ENCODE peak calls at places on chromosomes 11 and 22, in four cellular contexts. K is NCI-H774; U is psoas muscle; R is CD8-positive, alpha-beta T cell. P is an unnamed sample.

GRCh38 chr11:8098879-8099278 is 17.9 kb downstream of the TUB start:
- DNase-seq in K (no peak), U (no peak), R (no peak), P (no peak)

GRCh38 chr22:49524362-49524761 is 303.3 kb downstream of the BRD1 start:
- DNase-seq in K (no peak), U (no peak), R (no peak), P (no peak)

GRCh38 chr11:15278129-15278528 is 163.4 kb downstream of the INSC start:
- DNase-seq in K (no peak), U (no peak), R (no peak), P (no peak)

GRCh38 chr11:116309446-116309845 is 463.3 kb downstream of the BUD13 start:
- DNase-seq in K (no peak), U (no peak), R (no peak), P (no peak)

GRCh38 chr11:80455818-80456217 is 1015.0 kb upstream of the TENM4 start:
- DNase-seq in K (no peak), U (no peak), R (no peak), P (no peak)

GRCh38 chr11:13015753-13016152 is 6.6 kb downstream of the RASSF10 start:
- DNase-seq in K (no peak), U (no peak), R (no peak), P (no peak)

GRCh38 chr22:35627267-35628041 is 10.3 kb upstream of the MB start:
- DNase-seq in K (peak), U (peak), R (peak), P (peak)

GRCh38 chr22:45918455-45919370 is 58.2 kb downstream of the WNT7B start:
- DNase-seq in K (no peak), U (no peak), R (no peak), P (peak)

GRCh38 chr11:101508370-101508769 is 75.4 kb downstream of the TRPC6 start:
- DNase-seq in K (no peak), U (no peak), R (no peak), P (no peak)

GRCh38 chr11:115425243-115425642 is 79.0 kb downstream of the CADM1 start:
- DNase-seq in K (no peak), U (no peak), R (no peak), P (no peak)

P was measured in PC-3.